ENCODE peak calls at places on chromosomes 3 and 15, in ten cellular contexts. X, S, G, I, C, O, N, Q, Y and V are unnamed samples.

GRCh38 chr3:27387625-27388024 is 18.4 kb upstream of the NEK10 start:
- DNase-seq in Q (no peak), X (no peak), I (no peak), G (no peak), Y (no peak), C (no peak), O (no peak), S (no peak), N (no peak), V (no peak)

GRCh38 chr3:113002676-113003075 is 11.9 kb downstream of the GTPBP8 start:
- DNase-seq in Y (no peak), S (no peak), N (no peak), C (no peak), Q (peak), I (no peak), X (peak), O (no peak), G (no peak), V (no peak)

GRCh38 chr15:78565951-78566774 is 843 bp downstream of the CHRNA5 start:
- DNase-seq in S (peak), G (no peak), Q (no peak), C (peak), Y (peak), O (no peak), I (no peak), N (no peak), X (peak), V (peak)

GRCh38 chr3:144843099-144843498 is 871.5 kb downstream of the DIPK2A start:
- DNase-seq in C (no peak), S (no peak), I (peak), X (no peak), G (no peak), Q (no peak), N (no peak), Y (peak), O (no peak), V (peak)

GRCh38 chr15:74432968-74433591 is 678 bp downstream of the SEMA7A start:
- DNase-seq in I (no peak), Y (no peak), S (no peak), O (no peak), N (no peak), G (no peak), C (peak), X (peak), Q (no peak), V (no peak)

GRCh38 chr15:78317145-78317836 is 17.9 kb upstream of the SKIC8 start:
- DNase-seq in Y (no peak), N (no peak), X (no peak), Q (no peak), G (no peak), S (no peak), O (no peak), I (peak), C (no peak), V (peak)

GRCh38 chr3:138781012-138781470 is 53.7 kb downstream of the PIK3CB start:
- DNase-seq in G (no peak), O (no peak), Y (no peak), Q (peak), I (no peak), X (peak), S (peak), N (no peak), C (no peak), V (no peak)

GRCh38 chr15:38085931-38086562 is 151.6 kb downstream of the TMCO5A start:
- DNase-seq in Q (no peak), N (no peak), S (peak), X (no peak), Y (peak), G (peak), I (no peak), C (peak), O (no peak), V (no peak)

GRCh38 chr3:114365909-114366308 is 72.1 kb downstream of the TIGIT start:
- DNase-seq in G (no peak), C (no peak), I (no peak), N (no peak), X (no peak), S (no peak), Q (no peak), O (no peak), Y (peak), V (no peak)

GRCh38 chr3:76044601-76045600 is 259.6 kb upstream of the ZNF717 start:
- DNase-seq in O (peak), X (peak), Q (peak), N (no peak), S (no peak), Y (peak), C (peak), I (peak), G (no peak), V (peak)